ENCODE peak calls at places on chromosomes 11 and 22, in nine cellular contexts. S is sigmoid colon; J is breast epithelium; E is uterus; T is Peyer's patch; M is adrenal gland; W is PC-3; A is CD8-positive, alpha-beta memory T cell; N is neuronal stem cell. L is an unnamed sample. For H3K36me3, the result is how much of the 10 kb centered on the place peaks cover.

GRCh38 chr11:118619444-118620205 is 12.2 kb downstream of the PHLDB1 start:
- DNase-seq in A (no peak), J (no peak), M (peak), S (peak), W (peak), N (no peak), E (peak), T (peak), L (no peak)

GRCh38 chr11:70713436-70713835 is 315.1 kb downstream of the CTTN start:
- DNase-seq in T (no peak), W (no peak), M (no peak), N (no peak), J (no peak), A (no peak), S (no peak), E (no peak), L (no peak)

GRCh38 chr11:3916962-3917361 is 61.5 kb downstream of the STIM1 start:
- DNase-seq in M (no peak), W (no peak), E (no peak), A (no peak), T (no peak), S (no peak), J (no peak), N (no peak), L (no peak)

GRCh38 chr11:11347583-11347982 is 5.5 kb downstream of the CSNK2A3 start:
- DNase-seq in J (no peak), E (peak), W (no peak), N (no peak), S (peak), M (no peak), T (no peak), A (no peak), L (no peak)

GRCh38 chr11:61792310-61793083 is at the start of the genes FEN1 and TMEM258:
- DNase-seq in S (peak), N (peak), M (peak), W (peak), A (peak), J (peak), E (peak), T (peak), L (peak)

GRCh38 chr11:131645237-131645636 is 274.8 kb downstream of the NTM start:
- DNase-seq in A (no peak), S (no peak), N (no peak), M (no peak), T (no peak), E (no peak), W (no peak), J (no peak), L (no peak)

GRCh38 chr22:46684706-46685105 is 53.3 kb downstream of the CERK start:
- DNase-seq in S (no peak), W (no peak), E (no peak), M (no peak), A (no peak), T (no peak), N (no peak), J (no peak), L (no peak)

GRCh38 chr11:26149585-26149984 is 182.3 kb upstream of the ANO3 start:
- DNase-seq in M (no peak), T (no peak), S (no peak), W (no peak), J (no peak), N (no peak), A (no peak), E (no peak), L (no peak)

GRCh38 chr11:23866641-23867040 is 630.2 kb upstream of the LUZP2 start:
- DNase-seq in T (no peak), M (no peak), J (no peak), N (no peak), W (peak), S (no peak), A (no peak), E (no peak), L (no peak)

GRCh38 chr11:47185305-47186075 is 744 bp downstream of the PACSIN3 start:
- DNase-seq in E (peak), S (peak), W (peak), T (no peak), A (no peak), J (peak), M (peak), N (peak), L (no peak)

GRCh38 chr11:92383430-92383829 is 158.8 kb downstream of the FAT3 start:
- DNase-seq in A (no peak), T (no peak), E (no peak), M (no peak), N (no peak), W (peak), J (no peak), S (no peak), L (no peak)

GRCh38 chr22:31193092-31193491 is 19.0 kb upstream of the LIMK2 start:
- DNase-seq in M (no peak), T (no peak), W (no peak), S (no peak), N (no peak), E (no peak), J (no peak), A (no peak), L (no peak)

GRCh38 chr22:31187627-31188026 is 24.5 kb upstream of the LIMK2 start:
- DNase-seq in W (no peak), A (no peak), E (no peak), S (no peak), M (no peak), T (no peak), N (no peak), J (no peak), L (no peak)

GRCh38 chr22:31192513-31192912 is 19.6 kb upstream of the LIMK2 start:
- DNase-seq in E (no peak), S (no peak), W (no peak), T (no peak), A (no peak), N (no peak), M (no peak), J (no peak), L (no peak)
- H3K27ac ChIP-seq in E (no peak), S (no peak), W (no peak), T (no peak), A (no peak), N (no peak), M (no peak), J (no peak), L (no peak)

GRCh38 chr22:25545677-25546076 is 18.8 kb upstream of the GRK3 start:
- DNase-seq in E (no peak), W (no peak), J (no peak), M (no peak), T (no peak), N (no peak), A (no peak), S (no peak), L (no peak)

GRCh38 chr22:25546751-25547150 is 17.7 kb upstream of the GRK3 start:
- DNase-seq in S (no peak), W (no peak), A (no peak), M (no peak), J (no peak), E (no peak), T (no peak), N (no peak), L (no peak)

GRCh38 chr22:25551396-25551795 is 13.1 kb upstream of the GRK3 start:
- DNase-seq in T (no peak), A (no peak), W (no peak), N (no peak), M (no peak), J (no peak), S (no peak), E (no peak), L (no peak)

GRCh38 chr22:25546242-25546641 is 18.2 kb upstream of the GRK3 start:
- DNase-seq in S (no peak), N (no peak), W (no peak), M (no peak), T (no peak), A (no peak), E (no peak), J (no peak), L (no peak)

DNA sequence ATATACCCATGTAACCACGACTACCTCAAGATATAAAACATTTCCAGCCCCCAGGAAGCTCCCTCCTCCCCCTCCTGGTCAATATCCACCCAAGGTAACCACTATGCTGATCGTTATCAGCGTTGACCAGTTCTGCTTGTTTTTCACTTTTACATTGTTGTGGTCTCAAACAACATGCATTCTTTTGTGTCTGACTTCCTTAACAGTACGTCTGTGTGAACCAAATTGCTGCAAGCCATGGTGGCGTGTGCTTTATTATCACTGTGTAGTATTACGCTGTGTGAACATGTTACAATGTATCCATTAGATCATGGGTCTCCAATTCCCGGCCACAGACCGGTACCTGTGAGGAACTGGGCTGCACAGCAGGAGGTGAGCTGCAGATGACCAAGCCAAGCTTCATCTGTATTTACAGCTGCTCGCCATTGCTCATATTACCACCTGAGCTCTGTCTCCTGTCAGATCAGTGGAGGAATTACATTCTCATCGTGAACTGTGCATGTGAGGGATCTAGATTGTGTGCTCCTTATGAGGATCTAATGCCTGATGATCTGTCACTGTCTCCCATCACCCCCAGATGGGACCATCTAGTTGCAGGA is 15.5 kb upstream of the GRK3 start:
- DNase-seq in T (no peak), W (peak), E (no peak), S (no peak), M (no peak), A (no peak), J (no peak), N (no peak), L (no peak)
- H3K36me3 ChIP-seq in T (under half), W (under half), E (under half), S (under half), M (under half), A (under half), J (under half), N (under half), L (under half)

GRCh38 chr22:37079668-37080171 is 28.2 kb downstream of the KCTD17 start:
- DNase-seq in N (no peak), E (no peak), W (no peak), T (no peak), J (no peak), M (no peak), S (no peak), A (peak), L (peak)
- H3K27ac ChIP-seq in N (no peak), E (no peak), W (no peak), T (peak), J (no peak), M (no peak), S (no peak), A (peak), L (peak)

DNA sequence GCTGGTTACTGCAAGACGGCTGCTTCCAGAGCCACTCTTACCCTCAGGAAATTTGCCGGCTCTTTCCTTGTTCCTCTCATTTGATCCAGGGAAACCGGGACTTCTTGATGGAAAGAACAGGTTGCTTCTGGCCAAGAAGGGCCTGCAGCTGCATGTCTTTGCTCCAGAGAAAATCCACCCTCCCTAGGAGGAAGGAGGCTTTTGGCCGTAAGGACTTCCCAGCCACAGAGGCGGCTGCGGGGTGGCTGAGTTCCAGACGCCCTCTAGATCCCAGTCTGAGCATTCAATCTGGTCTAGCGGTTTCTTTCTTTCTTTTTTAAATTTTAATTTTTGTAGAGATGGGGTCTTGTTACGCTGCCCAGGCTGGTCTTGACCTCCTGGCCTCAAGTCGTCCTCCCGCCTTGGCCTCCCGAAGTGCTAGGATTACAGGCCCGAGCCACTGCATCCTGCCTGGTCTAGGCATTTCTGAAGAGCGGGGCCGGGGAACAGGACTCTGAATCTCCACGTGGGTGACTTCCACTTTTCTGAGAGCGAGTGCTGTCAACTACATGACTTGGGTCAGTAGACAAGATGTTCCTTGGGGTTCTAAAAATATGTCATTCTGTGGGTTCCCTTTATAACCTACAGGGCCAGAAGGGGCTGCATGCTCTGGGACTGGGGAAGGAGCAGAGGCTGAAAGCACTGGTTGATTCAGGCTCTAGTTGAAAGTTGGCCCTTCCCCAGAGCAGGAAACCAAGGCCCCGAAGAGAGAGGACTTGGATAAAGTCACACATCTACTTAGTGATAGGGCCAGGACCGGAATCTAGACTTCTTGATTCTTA is 9.7 kb downstream of the ADAMTS15 start:
- DNase-seq in W (no peak), S (no peak), M (no peak), T (no peak), A (no peak), J (no peak), N (no peak), E (peak), L (no peak)
- H3K36me3 ChIP-seq in W (under half), S (under half), M (under half), T (under half), A (under half), J (under half), N (under half), E (under half), L (under half)

DNA sequence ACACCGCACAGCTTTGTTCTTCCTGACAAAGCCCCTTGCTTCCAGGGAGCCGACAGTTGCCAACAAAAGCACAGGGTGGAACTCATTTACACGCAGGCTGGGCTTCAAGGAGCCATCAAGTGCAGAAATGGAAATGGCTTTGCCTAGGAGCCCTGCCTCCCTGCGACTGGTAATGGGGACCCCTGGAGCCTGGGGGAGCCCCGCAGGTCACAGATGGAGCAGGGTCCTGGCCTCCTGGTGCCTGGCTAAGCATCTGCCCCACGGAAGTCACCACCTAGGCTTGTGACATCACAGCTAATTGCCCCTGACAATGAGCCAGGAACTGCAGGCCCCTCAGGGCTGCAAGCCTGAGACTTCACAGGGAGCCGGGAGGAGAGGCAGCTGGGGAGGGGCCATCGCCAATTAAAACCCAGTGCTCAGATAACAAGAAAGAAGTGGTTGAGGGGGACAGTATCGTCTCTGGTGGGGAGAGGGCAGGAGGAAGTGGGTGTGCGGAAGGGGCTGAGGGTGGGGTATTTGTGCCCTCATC is 66.8 kb downstream of the NFAM1 start:
- DNase-seq in N (no peak), E (peak), M (no peak), W (no peak), S (peak), T (no peak), J (no peak), A (no peak), L (no peak)
- H3K27ac ChIP-seq in N (no peak), E (peak), M (no peak), W (no peak), S (peak), T (peak), J (peak), A (no peak), L (no peak)